ENCODE peak calls at places on chromosome X, in six cellular contexts. One of them, this sample, is unnamed.

GRCh38 chrX:9966775-9967408 is at the start of gene CLDN34:
- DNase-seq in mucosa of descending colon: no peak
- DNase-seq in fibroblast of pulmonary artery: no peak
- DNase-seq in lung: no peak
- DNase-seq in mammary epithelial cell: no peak
- DNase-seq in Jurkat, Clone E6-1: no peak
- DNase-seq in this sample: no peak

GRCh38 chrX:115665122-115665521 is 104.1 kb downstream of the PLS3 start:
- DNase-seq in Jurkat, Clone E6-1: no peak
- DNase-seq in fibroblast of pulmonary artery: no peak
- DNase-seq in mammary epithelial cell: no peak
- DNase-seq in mucosa of descending colon: no peak
- DNase-seq in lung: no peak
- DNase-seq in this sample: no peak

GRCh38 chrX:41406211-41406610 is 40.9 kb upstream of the NYX start:
- DNase-seq in lung: no peak
- DNase-seq in fibroblast of pulmonary artery: no peak
- DNase-seq in mammary epithelial cell: peak; percentile 61
- DNase-seq in Jurkat, Clone E6-1: no peak
- DNase-seq in mucosa of descending colon: no peak
- DNase-seq in this sample: no peak

GRCh38 chrX:115625577-115626301 is 64.8 kb downstream of the PLS3 start:
- DNase-seq in fibroblast of pulmonary artery: peak; percentile 55
- DNase-seq in lung: no peak
- DNase-seq in mammary epithelial cell: peak; percentile 47
- DNase-seq in Jurkat, Clone E6-1: no peak
- DNase-seq in mucosa of descending colon: no peak
- DNase-seq in this sample: no peak

GRCh38 chrX:65644621-65645287 is 22.7 kb upstream of the MSN start:
- DNase-seq in lung: peak; percentile 88
- DNase-seq in mammary epithelial cell: peak; percentile 81
- DNase-seq in mucosa of descending colon: peak; percentile 68
- DNase-seq in fibroblast of pulmonary artery: peak; percentile 84
- DNase-seq in Jurkat, Clone E6-1: no peak
- DNase-seq in this sample: no peak

GRCh38 chrX:104987063-104987462 is 233.4 kb downstream of the TEX13A start:
- DNase-seq in fibroblast of pulmonary artery: peak; percentile 0
- DNase-seq in mammary epithelial cell: peak; percentile 45
- DNase-seq in Jurkat, Clone E6-1: no peak
- DNase-seq in mucosa of descending colon: no peak
- DNase-seq in lung: no peak
- DNase-seq in this sample: no peak

GRCh38 chrX:63922221-63922620 is 137.2 kb upstream of the ARHGEF9 start:
- DNase-seq in Jurkat, Clone E6-1: no peak
- DNase-seq in fibroblast of pulmonary artery: peak; percentile 12
- DNase-seq in lung: no peak
- DNase-seq in mucosa of descending colon: no peak
- DNase-seq in mammary epithelial cell: peak; percentile 9
- DNase-seq in this sample: no peak

GRCh38 chrX:111052478-111052877 is 43.5 kb upstream of the PAK3 start:
- DNase-seq in fibroblast of pulmonary artery: no peak
- DNase-seq in mucosa of descending colon: no peak
- DNase-seq in Jurkat, Clone E6-1: peak; percentile 43
- DNase-seq in mammary epithelial cell: no peak
- DNase-seq in lung: no peak
- DNase-seq in this sample: no peak

GRCh38 chrX:2969021-2969420 is 37.3 kb upstream of the ARSH start:
- DNase-seq in fibroblast of pulmonary artery: no peak
- DNase-seq in lung: no peak
- DNase-seq in mucosa of descending colon: no peak
- DNase-seq in mammary epithelial cell: no peak
- DNase-seq in Jurkat, Clone E6-1: no peak
- DNase-seq in this sample: no peak

GRCh38 chrX:130144509-130144908 is 21.1 kb downstream of the AIFM1 start:
- DNase-seq in lung: no peak
- DNase-seq in Jurkat, Clone E6-1: no peak
- DNase-seq in mammary epithelial cell: peak; percentile 58
- DNase-seq in fibroblast of pulmonary artery: peak; percentile 87
- DNase-seq in mucosa of descending colon: no peak
- DNase-seq in this sample: no peak

GRCh38 chrX:69987691-69988090 is 62.0 kb downstream of the AWAT2 start:
- DNase-seq in lung: no peak
- DNase-seq in fibroblast of pulmonary artery: peak; percentile 30
- DNase-seq in Jurkat, Clone E6-1: no peak
- DNase-seq in mammary epithelial cell: no peak
- DNase-seq in mucosa of descending colon: no peak
- DNase-seq in this sample: no peak

GRCh38 chrX:154004315-154004714 is 15.4 kb downstream of the IRAK1 start:
- DNase-seq in Jurkat, Clone E6-1: no peak
- DNase-seq in lung: no peak
- DNase-seq in mucosa of descending colon: no peak
- DNase-seq in mammary epithelial cell: no peak
- DNase-seq in fibroblast of pulmonary artery: no peak
- DNase-seq in this sample: no peak

GRCh38 chrX:153995504-153995903 is 22.9 kb downstream of the TMEM187 start:
- DNase-seq in mucosa of descending colon: no peak
- DNase-seq in mammary epithelial cell: no peak
- DNase-seq in Jurkat, Clone E6-1: no peak
- DNase-seq in lung: no peak
- DNase-seq in fibroblast of pulmonary artery: no peak
- DNase-seq in this sample: no peak

GRCh38 chrX:154000051-154000450 is 19.7 kb downstream of the IRAK1 start:
- DNase-seq in lung: no peak
- DNase-seq in mammary epithelial cell: no peak
- DNase-seq in fibroblast of pulmonary artery: no peak
- DNase-seq in mucosa of descending colon: no peak
- DNase-seq in Jurkat, Clone E6-1: no peak
- DNase-seq in this sample: no peak

GRCh38 chrX:154002215-154002719 is 17.4 kb downstream of the IRAK1 start:
- DNase-seq in lung: no peak
- DNase-seq in mammary epithelial cell: no peak
- DNase-seq in mucosa of descending colon: no peak
- DNase-seq in Jurkat, Clone E6-1: peak; percentile 70
- DNase-seq in fibroblast of pulmonary artery: peak; percentile 33
- DNase-seq in this sample: no peak

DNA sequence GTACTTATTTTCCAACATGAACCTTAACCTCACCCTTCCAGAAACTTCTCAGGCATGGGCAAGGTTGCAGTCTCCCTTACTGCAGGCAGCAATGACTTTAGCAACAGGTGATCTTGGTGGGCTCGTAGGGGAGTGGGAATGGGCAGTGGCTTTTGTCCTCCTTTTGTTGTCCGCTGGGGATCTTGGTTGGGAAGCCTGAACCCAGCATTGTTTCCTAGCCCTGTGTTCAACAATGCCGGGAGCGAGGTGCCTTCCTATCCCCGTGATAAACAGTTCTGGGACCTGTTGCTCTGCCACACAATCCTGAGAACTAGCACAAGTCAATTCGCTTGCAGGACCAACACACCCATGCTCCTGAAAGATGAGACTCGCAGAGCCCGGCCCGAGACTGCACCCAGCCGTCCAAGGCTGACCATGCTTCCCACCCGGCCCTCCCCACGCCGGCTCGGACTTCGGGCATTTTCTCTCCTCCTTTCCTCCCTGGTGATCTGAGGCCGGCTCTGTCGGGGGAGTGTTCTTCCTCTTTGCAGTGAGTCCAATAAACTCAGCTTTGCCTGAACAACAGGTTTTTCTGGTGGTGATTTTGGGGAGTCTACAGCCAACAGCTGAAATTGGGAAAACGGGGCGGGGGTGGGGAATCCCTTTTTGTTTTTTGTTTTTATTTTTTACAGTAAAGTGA is 20.2 kb downstream of the IRAK1 start:
- DNase-seq in Jurkat, Clone E6-1: no peak
- DNase-seq in lung: no peak
- DNase-seq in mammary epithelial cell: no peak
- DNase-seq in mucosa of descending colon: no peak
- DNase-seq in fibroblast of pulmonary artery: no peak
- DNase-seq in this sample: no peak
- H3K4me3 ChIP-seq in Jurkat, Clone E6-1: no peak overlapping the region
- H3K4me3 ChIP-seq in lung: no peak overlapping the region
- H3K4me3 ChIP-seq in mammary epithelial cell: no peak overlapping the region
- H3K4me3 ChIP-seq in mucosa of descending colon: no peak overlapping the region
- H3K4me3 ChIP-seq in fibroblast of pulmonary artery: no peak overlapping the region
- H3K4me3 ChIP-seq in this sample: no peak overlapping the region

GRCh38 chrX:153885968-153886903 is at the start of gene L1CAM:
- DNase-seq in lung: no peak
- DNase-seq in mucosa of descending colon: no peak
- DNase-seq in fibroblast of pulmonary artery: no peak
- DNase-seq in mammary epithelial cell: no peak
- DNase-seq in Jurkat, Clone E6-1: no peak
- DNase-seq in this sample: no peak

GRCh38 chrX:153888344-153888743 is 2.4 kb upstream of the L1CAM start:
- DNase-seq in Jurkat, Clone E6-1: no peak
- DNase-seq in mammary epithelial cell: no peak
- DNase-seq in fibroblast of pulmonary artery: no peak
- DNase-seq in lung: no peak
- DNase-seq in mucosa of descending colon: no peak
- DNase-seq in this sample: no peak

GRCh38 chrX:153887385-153887784 is 1.4 kb upstream of the L1CAM start:
- DNase-seq in mucosa of descending colon: no peak
- DNase-seq in lung: no peak
- DNase-seq in Jurkat, Clone E6-1: no peak
- DNase-seq in mammary epithelial cell: no peak
- DNase-seq in fibroblast of pulmonary artery: no peak
- DNase-seq in this sample: no peak

GRCh38 chrX:153885208-153885787 is 675 bp downstream of the L1CAM start:
- DNase-seq in mammary epithelial cell: no peak
- DNase-seq in Jurkat, Clone E6-1: no peak
- DNase-seq in fibroblast of pulmonary artery: no peak
- DNase-seq in lung: no peak
- DNase-seq in mucosa of descending colon: no peak
- DNase-seq in this sample: no peak

DNA sequence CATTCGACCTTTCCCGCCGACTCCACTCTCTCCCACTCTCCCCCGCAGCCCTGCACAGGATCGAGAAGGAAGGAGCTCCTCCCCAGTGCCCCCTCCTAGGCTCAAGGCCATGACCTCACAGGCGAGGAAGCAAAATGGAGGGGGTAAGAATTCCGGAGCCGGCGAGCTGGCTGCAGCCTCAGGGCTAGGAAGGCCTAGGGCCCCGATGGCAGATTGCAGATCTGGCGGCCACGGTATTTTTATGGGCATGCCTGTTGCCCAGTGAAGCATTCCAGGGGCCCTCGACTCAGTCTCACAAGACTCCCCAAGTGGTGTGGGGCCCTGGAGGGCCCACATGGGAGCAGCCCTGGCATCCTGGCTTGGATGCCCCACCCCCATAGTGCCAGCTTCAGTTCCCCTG is 942 bp upstream of the L1CAM start:
- DNase-seq in Jurkat, Clone E6-1: no peak
- DNase-seq in mucosa of descending colon: no peak
- DNase-seq in mammary epithelial cell: no peak
- DNase-seq in fibroblast of pulmonary artery: no peak
- DNase-seq in lung: no peak
- DNase-seq in this sample: no peak
- H3K4me3 ChIP-seq in Jurkat, Clone E6-1: no peak overlapping the region
- H3K4me3 ChIP-seq in mucosa of descending colon: no peak overlapping the region
- H3K4me3 ChIP-seq in mammary epithelial cell: no peak overlapping the region
- H3K4me3 ChIP-seq in fibroblast of pulmonary artery: no peak overlapping the region
- H3K4me3 ChIP-seq in lung: no peak overlapping the region
- H3K4me3 ChIP-seq in this sample: no peak overlapping the region

DNA sequence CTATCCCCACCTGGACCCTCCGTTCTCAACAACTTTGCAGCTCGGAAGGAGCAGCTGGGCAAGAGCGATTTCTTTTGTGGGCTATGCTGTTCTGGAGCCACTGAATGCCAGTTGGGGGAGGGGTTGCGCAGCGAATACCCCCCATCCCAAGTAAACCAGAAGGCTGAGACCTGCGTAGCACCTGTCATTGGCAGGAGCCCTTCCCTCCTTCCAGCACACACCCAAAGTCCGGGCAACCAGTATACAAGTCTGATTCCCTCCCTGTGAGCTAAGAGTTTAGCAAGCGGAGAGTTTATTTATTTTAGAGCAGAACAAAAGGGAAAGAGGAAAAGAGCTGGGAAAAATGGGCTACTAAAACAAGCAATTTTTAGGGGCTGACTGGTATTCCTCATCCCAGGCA is 544 bp downstream of the TMEM35A start:
- DNase-seq in Jurkat, Clone E6-1: no peak
- DNase-seq in mucosa of descending colon: no peak
- DNase-seq in mammary epithelial cell: no peak
- DNase-seq in fibroblast of pulmonary artery: no peak
- DNase-seq in lung: no peak
- DNase-seq in this sample: no peak
- H3K4me3 ChIP-seq in Jurkat, Clone E6-1: no peak overlapping the region
- H3K4me3 ChIP-seq in mucosa of descending colon: no peak overlapping the region
- H3K4me3 ChIP-seq in mammary epithelial cell: no peak overlapping the region
- H3K4me3 ChIP-seq in fibroblast of pulmonary artery: peak overlapping the region; percentile 55
- H3K4me3 ChIP-seq in lung: peak overlapping the region; percentile 24
- H3K4me3 ChIP-seq in this sample: no peak overlapping the region

GRCh38 chrX:107451754-107452153 is 2.3 kb downstream of the FRMPD3 start:
- DNase-seq in mucosa of descending colon: no peak
- DNase-seq in fibroblast of pulmonary artery: no peak
- DNase-seq in Jurkat, Clone E6-1: no peak
- DNase-seq in mammary epithelial cell: no peak
- DNase-seq in lung: no peak
- DNase-seq in this sample: peak; percentile 56

GRCh38 chrX:107447642-107448041 is 1.8 kb upstream of the FRMPD3 start:
- DNase-seq in mammary epithelial cell: no peak
- DNase-seq in mucosa of descending colon: no peak
- DNase-seq in fibroblast of pulmonary artery: no peak
- DNase-seq in Jurkat, Clone E6-1: no peak
- DNase-seq in lung: no peak
- DNase-seq in this sample: no peak

GRCh38 chrX:107449490-107450175 is at the start of gene FRMPD3:
- DNase-seq in fibroblast of pulmonary artery: no peak
- DNase-seq in mucosa of descending colon: peak; percentile 27
- DNase-seq in Jurkat, Clone E6-1: no peak
- DNase-seq in lung: no peak
- DNase-seq in mammary epithelial cell: no peak
- DNase-seq in this sample: no peak

GRCh38 chrX:107450823-107451509 is 1.5 kb downstream of the FRMPD3 start:
- DNase-seq in lung: no peak
- DNase-seq in mammary epithelial cell: no peak
- DNase-seq in Jurkat, Clone E6-1: no peak
- DNase-seq in fibroblast of pulmonary artery: no peak
- DNase-seq in mucosa of descending colon: no peak
- DNase-seq in this sample: no peak

DNA sequence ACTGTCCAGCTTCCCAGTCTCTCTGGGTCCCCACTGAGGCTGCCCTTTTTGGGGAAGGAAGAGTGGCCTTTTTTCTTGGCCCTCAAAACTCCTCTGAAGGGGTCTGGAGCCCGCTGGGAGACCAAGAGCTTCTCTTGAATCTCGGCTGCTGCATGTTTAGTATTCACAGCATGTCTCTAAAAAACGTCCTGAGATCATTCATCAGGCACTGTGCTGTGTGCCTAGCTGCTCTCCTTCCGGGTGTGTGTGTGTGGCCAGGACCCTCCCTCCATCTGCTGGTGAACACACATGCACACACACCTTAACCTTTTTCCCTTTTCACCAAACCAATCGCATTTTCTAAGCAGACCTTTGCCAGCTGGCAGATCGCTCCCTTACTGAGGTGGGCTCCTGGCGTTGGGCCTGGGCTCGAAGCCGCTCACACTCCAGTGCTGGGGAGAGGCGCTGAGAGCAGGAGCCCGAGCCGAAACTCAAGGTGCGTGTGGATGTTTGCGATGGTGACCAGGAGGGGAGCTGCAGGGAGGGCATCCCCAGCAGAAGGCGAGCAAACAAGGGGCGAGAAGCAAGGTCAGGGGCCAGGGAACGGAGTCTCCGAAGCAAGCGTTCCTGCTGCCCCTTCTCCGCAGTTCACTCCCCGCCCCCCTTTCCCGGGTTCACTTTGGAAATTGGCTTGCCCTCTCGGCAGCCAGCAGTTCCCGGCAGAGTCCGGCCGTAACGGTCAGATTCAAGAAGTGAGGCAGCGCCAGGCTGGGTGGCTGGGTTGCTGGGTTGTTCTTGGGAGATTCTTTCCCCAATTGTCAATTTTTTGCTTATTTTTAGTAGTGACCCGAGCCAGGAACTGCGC is 605 bp upstream of the FRMPD3 start:
- DNase-seq in lung: no peak
- DNase-seq in fibroblast of pulmonary artery: no peak
- DNase-seq in mucosa of descending colon: no peak
- DNase-seq in mammary epithelial cell: no peak
- DNase-seq in Jurkat, Clone E6-1: no peak
- DNase-seq in this sample: no peak
- H3K4me3 ChIP-seq in lung: no peak overlapping the region
- H3K4me3 ChIP-seq in fibroblast of pulmonary artery: peak overlapping the region; percentile 29
- H3K4me3 ChIP-seq in mucosa of descending colon: no peak overlapping the region
- H3K4me3 ChIP-seq in mammary epithelial cell: no peak overlapping the region
- H3K4me3 ChIP-seq in Jurkat, Clone E6-1: peak overlapping the region; percentile 33
- H3K4me3 ChIP-seq in this sample: no peak overlapping the region

This sample was measured in CD8-positive, alpha-beta T cell.